ENCODE peak calls at places on chromosomes 3 and 15, in seven cellular contexts. Z is tibial nerve, G is tibial artery, P is A549, T is body of pancreas, E is K562, W is IMR-90. X is an unnamed sample. For H3K4me1, the result is how much of the 10 kb centered on the place peaks cover.

GRCh38 chr15:66593219-66593780 is 27.5 kb upstream of the LCTL start:
- DNase-seq in Z (no peak), G (no peak), P (no peak), T (no peak), E (no peak), W (peak), X (no peak)

GRCh38 chr3:149266733-149267132 is 45.1 kb upstream of the CP start:
- DNase-seq in Z (no peak), G (no peak), P (no peak), T (no peak), E (no peak), W (peak), X (no peak)

GRCh38 chr3:29764059-29764458 is 483.2 kb downstream of the RBMS3 start:
- DNase-seq in Z (no peak), G (no peak), P (no peak), T (no peak), E (no peak), W (peak), X (no peak)

GRCh38 chr3:50133283-50133615 is 21.9 kb upstream of the SEMA3F start:
- DNase-seq in Z (no peak), G (no peak), P (no peak), T (no peak), E (no peak), W (no peak), X (no peak)

GRCh38 chr3:3664916-3665315 is 134.3 kb upstream of the LRRN1 start:
- DNase-seq in Z (no peak), G (no peak), P (peak), T (no peak), E (no peak), W (peak), X (no peak)

GRCh38 chr3:50430950-50431435 is 71.7 kb upstream of the TMEM115 start:
- DNase-seq in Z (no peak), G (no peak), P (no peak), T (no peak), E (no peak), W (no peak), X (no peak)

GRCh38 chr3:72794079-72794478 is 54.2 kb downstream of the SHQ1 start:
- DNase-seq in Z (no peak), G (no peak), P (no peak), T (no peak), E (no peak), W (no peak), X (no peak)

GRCh38 chr3:54897028-54897711 is 30.7 kb downstream of the LRTM1 start:
- DNase-seq in Z (no peak), G (no peak), P (no peak), T (no peak), E (no peak), W (peak), X (no peak)

GRCh38 chr3:50214824-50215223 is 9.8 kb downstream of the SLC38A3 start:
- DNase-seq in Z (no peak), G (no peak), P (no peak), T (no peak), E (no peak), W (no peak), X (no peak)

GRCh38 chr3:157360044-157360443 is 76.6 kb upstream of the PTX3 start:
- DNase-seq in Z (no peak), G (no peak), P (peak), T (no peak), E (no peak), W (peak), X (no peak)

GRCh38 chr15:65400760-65401606 is 21.8 kb downstream of the IGDCC4 start:
- DNase-seq in Z (no peak), G (no peak), P (peak), T (peak), E (peak), W (peak), X (no peak)

DNA sequence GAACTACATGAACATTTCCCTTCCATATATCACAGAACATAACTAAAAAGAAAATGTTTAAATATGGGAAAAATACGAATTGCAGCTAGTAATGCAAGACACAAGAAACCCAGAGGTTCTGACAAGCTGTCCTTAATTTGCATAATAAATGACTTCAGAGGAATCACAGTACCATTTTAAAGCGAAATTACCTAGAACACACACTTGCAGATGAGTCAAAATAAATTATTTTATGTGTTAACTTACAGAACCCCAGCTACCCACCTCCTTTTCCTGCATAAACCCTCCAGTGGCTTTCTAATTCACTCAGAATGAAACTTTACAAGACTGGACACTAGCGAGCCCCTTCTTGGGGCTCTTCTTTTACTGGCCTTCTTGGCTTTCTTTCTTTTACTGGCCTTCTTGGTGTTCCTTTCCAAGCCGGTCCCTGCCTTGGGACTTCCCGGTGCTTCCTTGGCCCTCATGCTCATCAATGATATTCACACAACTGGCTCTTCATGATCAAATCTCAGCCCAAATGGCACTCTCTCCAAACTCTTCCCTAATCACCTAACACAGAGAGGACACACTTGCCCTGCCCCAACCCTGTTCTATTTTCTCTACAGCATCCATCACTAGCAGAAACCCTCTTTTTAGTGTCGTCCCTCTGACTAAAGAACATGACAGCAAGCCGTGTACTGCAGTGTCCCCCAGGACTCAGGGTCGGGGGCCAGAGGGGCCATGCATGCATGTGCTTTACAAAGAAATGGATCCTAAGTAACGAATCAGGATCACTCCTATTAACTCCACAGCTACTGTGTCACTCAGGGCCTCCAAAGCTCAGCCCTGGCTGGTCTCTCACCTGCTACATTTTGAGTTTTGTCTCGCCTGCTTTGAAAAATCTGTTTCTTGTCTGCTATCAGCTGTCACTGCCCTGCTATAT is 4.8 kb downstream of the CHSY1 start:
- DNase-seq in Z (no peak), G (no peak), P (no peak), T (no peak), E (no peak), W (no peak), X (no peak)
- H3K4me1 ChIP-seq in Z (under half), G (under half), P (under half), T (under half), E (under half), W (under half), X (under half)

GRCh38 chr15:28274635-28275034 is 47.3 kb downstream of the HERC2 start:
- DNase-seq in Z (no peak), G (no peak), P (no peak), T (no peak), E (no peak), W (no peak), X (no peak)

GRCh38 chr15:28271697-28272250 is 50.2 kb downstream of the HERC2 start:
- DNase-seq in Z (no peak), G (no peak), P (no peak), T (peak), E (no peak), W (no peak), X (no peak)

GRCh38 chr15:28274211-28274610 is 47.8 kb downstream of the HERC2 start:
- DNase-seq in Z (no peak), G (no peak), P (no peak), T (no peak), E (no peak), W (no peak), X (no peak)

GRCh38 chr15:28272587-28272986 is 49.4 kb downstream of the HERC2 start:
- DNase-seq in Z (no peak), G (no peak), P (no peak), T (no peak), E (no peak), W (no peak), X (no peak)

DNA sequence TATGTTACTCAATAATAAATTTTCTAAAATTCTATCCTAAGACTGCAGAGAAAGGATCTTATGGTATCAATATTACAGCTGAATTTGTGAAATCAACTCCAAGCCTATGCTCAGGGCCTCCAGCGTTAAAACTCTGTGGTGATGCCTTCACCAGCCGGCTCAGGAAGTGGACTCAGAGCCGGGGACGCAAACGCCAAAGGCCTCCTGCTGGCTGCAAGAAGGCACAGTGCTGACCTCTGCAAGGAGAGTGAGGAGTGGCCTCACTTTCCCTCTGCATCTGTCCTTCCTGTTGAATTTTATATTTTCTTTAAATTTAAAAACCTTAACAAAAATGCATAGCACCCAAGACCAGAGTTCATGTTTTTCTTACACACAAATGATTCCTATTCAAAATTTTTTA is 48.5 kb downstream of the HERC2 start:
- DNase-seq in Z (no peak), G (no peak), P (peak), T (peak), E (no peak), W (peak), X (no peak)
- TF ChIP-seq CTCF in Z (no peak), G (no peak), P (no peak), T (no peak), E (no peak), W (peak), X (no peak)

GRCh38 chr15:77069521-77070121 is 1.3 kb downstream of the TSPAN3 start:
- DNase-seq in Z (no peak), G (no peak), P (peak), T (peak), E (no peak), W (no peak), X (no peak)
- H3K4me1 ChIP-seq in Z (under half), G (under half), P (half or more), T (half or more), E (under half), W (under half), X (under half)

DNA sequence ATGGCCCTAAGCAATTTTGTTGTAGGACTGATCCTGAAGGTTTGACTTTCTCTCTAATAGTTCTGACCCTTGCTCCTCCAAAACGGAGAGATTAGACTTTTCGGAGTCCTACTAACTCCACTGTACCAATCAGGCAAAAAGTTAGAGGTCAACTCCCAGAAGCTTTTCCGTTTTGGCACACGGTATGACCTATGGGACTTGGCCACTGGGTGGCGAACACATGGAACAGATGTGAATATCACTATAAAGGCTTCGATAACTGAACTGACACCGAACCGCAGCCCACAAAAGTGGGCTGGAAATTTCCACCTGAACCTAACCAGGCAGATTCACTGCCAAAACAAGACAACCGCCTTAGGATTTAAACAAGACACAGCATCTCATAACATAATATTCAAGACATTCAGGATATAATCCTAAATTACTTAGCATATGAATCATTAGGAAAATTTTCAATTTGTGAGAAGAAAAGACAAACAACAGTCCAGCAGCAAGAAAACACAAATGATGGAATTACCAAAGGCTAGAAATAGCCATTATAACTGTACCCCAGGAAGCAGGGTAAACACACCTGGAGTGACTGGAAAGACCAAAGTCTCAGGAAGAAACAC is 12.2 kb upstream of the TM2D3 start:
- DNase-seq in Z (no peak), G (no peak), P (peak), T (no peak), E (peak), W (no peak), X (no peak)
- TF ChIP-seq CTCF in Z (no peak), G (no peak), P (peak), T (no peak), E (peak), W (peak), X (no peak)

GRCh38 chr3:27507515-27508266 is 23.5 kb upstream of the SLC4A7 start:
- DNase-seq in Z (no peak), G (no peak), P (no peak), T (peak), E (no peak), W (peak), X (no peak)
- H3K4me1 ChIP-seq in Z (under half), G (under half), P (under half), T (under half), E (under half), W (under half), X (under half)

DNA sequence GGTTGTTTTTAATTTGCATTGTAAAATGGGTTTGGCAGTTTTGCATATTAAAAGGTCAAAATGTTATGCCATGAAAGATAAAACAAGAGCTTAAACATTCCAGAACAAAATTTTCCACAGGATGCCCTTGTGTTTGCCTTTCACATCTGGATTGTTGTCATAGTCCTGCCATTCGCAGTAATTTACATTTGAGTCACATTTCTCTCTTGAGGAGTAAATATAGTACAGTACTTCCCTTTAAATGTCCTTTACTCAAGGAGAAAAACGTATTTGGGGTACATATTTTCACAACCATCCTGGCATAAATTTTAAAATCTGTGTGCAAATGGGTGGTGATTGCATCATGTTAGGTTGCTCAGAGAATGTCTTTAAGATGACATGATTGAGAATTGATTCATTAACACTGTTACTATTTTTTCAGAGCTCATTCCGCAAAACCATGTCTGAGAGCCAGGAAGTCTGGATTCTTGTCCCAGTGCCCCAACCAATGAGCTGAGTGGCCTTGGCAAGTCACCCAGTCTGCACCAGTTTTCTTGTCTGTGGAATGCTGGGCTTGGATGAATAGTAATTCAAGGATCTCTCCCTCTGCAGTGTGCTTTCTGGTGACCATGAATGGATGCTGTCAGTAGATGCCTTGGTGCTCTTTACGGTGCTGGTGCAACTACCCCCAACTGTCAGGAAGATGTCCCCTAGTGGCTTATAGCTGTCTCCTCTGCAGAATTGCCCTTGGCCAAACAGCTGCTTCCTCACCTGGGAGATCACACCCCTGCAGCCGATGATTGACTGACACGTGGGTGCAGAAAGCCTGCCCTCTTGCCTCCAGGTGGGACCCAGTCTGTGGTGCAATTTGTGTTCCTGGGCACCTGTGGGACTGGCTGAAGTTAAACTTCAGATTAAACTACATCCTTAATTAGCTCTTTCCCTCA is 43.0 kb downstream of the ABHD5 start:
- DNase-seq in Z (no peak), G (peak), P (no peak), T (peak), E (no peak), W (peak), X (no peak)
- TF ChIP-seq CTCF in Z (no peak), G (no peak), P (no peak), T (no peak), E (no peak), W (no peak), X (no peak)